ENCODE peak calls at places on chromosome 17, in five cellular contexts. One of them, this sample, is unnamed.

GRCh38 chr17:77515227-77515626 is 374.5 kb downstream of the SEC14L1 start:
- DNase-seq in stimulated activated naive CD4-positive, alpha-beta T cell treated with Interleukin-2 at 50 U/mL for 16 hours: no peak
- DNase-seq in brain microvascular endothelial cell: no peak
- DNase-seq in HCEC 1CT: no peak
- DNase-seq in A549: no peak
- DNase-seq in this sample: no peak

GRCh38 chr17:69819316-69820087 is 255.5 kb upstream of the KCNJ16 start:
- DNase-seq in HCEC 1CT: peak
- DNase-seq in A549: no peak
- DNase-seq in brain microvascular endothelial cell: no peak
- DNase-seq in stimulated activated naive CD4-positive, alpha-beta T cell treated with Interleukin-2 at 50 U/mL for 16 hours: no peak
- DNase-seq in this sample: no peak

GRCh38 chr17:28188841-28189263 is 130.1 kb upstream of the TMEM97 start:
- DNase-seq in HCEC 1CT: peak
- DNase-seq in A549: no peak
- DNase-seq in brain microvascular endothelial cell: no peak
- DNase-seq in stimulated activated naive CD4-positive, alpha-beta T cell treated with Interleukin-2 at 50 U/mL for 16 hours: no peak
- DNase-seq in this sample: no peak

GRCh38 chr17:28481081-28481571 is 7.7 kb downstream of the SLC13A2 start:
- DNase-seq in stimulated activated naive CD4-positive, alpha-beta T cell treated with Interleukin-2 at 50 U/mL for 16 hours: no peak
- DNase-seq in A549: no peak
- DNase-seq in HCEC 1CT: no peak
- DNase-seq in brain microvascular endothelial cell: no peak
- DNase-seq in this sample: no peak

GRCh38 chr17:28193241-28193640 is 125.8 kb upstream of the TMEM97 start:
- DNase-seq in HCEC 1CT: no peak
- DNase-seq in A549: no peak
- DNase-seq in stimulated activated naive CD4-positive, alpha-beta T cell treated with Interleukin-2 at 50 U/mL for 16 hours: no peak
- DNase-seq in brain microvascular endothelial cell: no peak
- DNase-seq in this sample: peak

GRCh38 chr17:1865252-1866037 is 35.6 kb downstream of the RPA1 start:
- DNase-seq in A549: peak
- DNase-seq in stimulated activated naive CD4-positive, alpha-beta T cell treated with Interleukin-2 at 50 U/mL for 16 hours: no peak
- DNase-seq in HCEC 1CT: peak
- DNase-seq in brain microvascular endothelial cell: peak
- DNase-seq in this sample: no peak

GRCh38 chr17:74466111-74466784 is at the start of gene CD300A:
- DNase-seq in brain microvascular endothelial cell: no peak
- DNase-seq in stimulated activated naive CD4-positive, alpha-beta T cell treated with Interleukin-2 at 50 U/mL for 16 hours: peak
- DNase-seq in A549: no peak
- DNase-seq in HCEC 1CT: no peak
- DNase-seq in this sample: peak

GRCh38 chr17:65455972-65456343 is 105.5 kb downstream of the AXIN2 start:
- DNase-seq in A549: no peak
- DNase-seq in brain microvascular endothelial cell: no peak
- DNase-seq in HCEC 1CT: no peak
- DNase-seq in stimulated activated naive CD4-positive, alpha-beta T cell treated with Interleukin-2 at 50 U/mL for 16 hours: no peak
- DNase-seq in this sample: peak

GRCh38 chr17:2138768-2139167 is 83.9 kb downstream of the HIC1 start:
- DNase-seq in A549: no peak
- DNase-seq in brain microvascular endothelial cell: no peak
- DNase-seq in stimulated activated naive CD4-positive, alpha-beta T cell treated with Interleukin-2 at 50 U/mL for 16 hours: no peak
- DNase-seq in HCEC 1CT: no peak
- DNase-seq in this sample: no peak

GRCh38 chr17:47281246-47281645 is 27.6 kb downstream of the ITGB3 start:
- DNase-seq in brain microvascular endothelial cell: no peak
- DNase-seq in HCEC 1CT: no peak
- DNase-seq in A549: no peak
- DNase-seq in stimulated activated naive CD4-positive, alpha-beta T cell treated with Interleukin-2 at 50 U/mL for 16 hours: no peak
- DNase-seq in this sample: no peak

GRCh38 chr17:76119409-76120371 is 16.1 kb upstream of the EXOC7 start:
- DNase-seq in HCEC 1CT: no peak
- DNase-seq in A549: no peak
- DNase-seq in brain microvascular endothelial cell: no peak
- DNase-seq in stimulated activated naive CD4-positive, alpha-beta T cell treated with Interleukin-2 at 50 U/mL for 16 hours: no peak
- DNase-seq in this sample: no peak

GRCh38 chr17:40340327-40340726 is 24.2 kb downstream of the GJD3 start:
- DNase-seq in A549: no peak
- DNase-seq in brain microvascular endothelial cell: no peak
- DNase-seq in HCEC 1CT: no peak
- DNase-seq in stimulated activated naive CD4-positive, alpha-beta T cell treated with Interleukin-2 at 50 U/mL for 16 hours: no peak
- DNase-seq in this sample: no peak

GRCh38 chr17:12627177-12627629 is 38.5 kb upstream of the MYOCD start:
- DNase-seq in HCEC 1CT: peak
- DNase-seq in stimulated activated naive CD4-positive, alpha-beta T cell treated with Interleukin-2 at 50 U/mL for 16 hours: no peak
- DNase-seq in brain microvascular endothelial cell: peak
- DNase-seq in A549: peak
- DNase-seq in this sample: no peak

GRCh38 chr17:67819722-67820121 is 5.6 kb upstream of the BPTF start:
- DNase-seq in HCEC 1CT: no peak
- DNase-seq in brain microvascular endothelial cell: no peak
- DNase-seq in stimulated activated naive CD4-positive, alpha-beta T cell treated with Interleukin-2 at 50 U/mL for 16 hours: no peak
- DNase-seq in A549: no peak
- DNase-seq in this sample: no peak